ENCODE peak calls at places on chromosomes 7 and 10, in five cellular contexts. One of them, this sample, is unnamed.
A peak's percentile ranks its signal among the peaks of the same experiment; 100 is the strongest.

GRCh38 chr7:159148430-159149395 is 4.0 kb upstream of the VIPR2 start:
- DNase-seq in mesenchymal stem cell: no peak
- DNase-seq in H9: no peak
- DNase-seq in neuronal stem cell: no peak
- DNase-seq in H1: no peak
- DNase-seq in this sample: no peak

GRCh38 chr10:99689461-99689860 is 30.2 kb downstream of the ENTPD7 start:
- DNase-seq in mesenchymal stem cell: no peak
- DNase-seq in H9: no peak
- DNase-seq in neuronal stem cell: no peak
- DNase-seq in H1: no peak
- DNase-seq in this sample: no peak

GRCh38 chr7:91264924-91265681 is 870 bp downstream of the FZD1 start:
- DNase-seq in mesenchymal stem cell: peak; percentile 79
- DNase-seq in H9: peak; percentile 52
- DNase-seq in neuronal stem cell: no peak
- DNase-seq in H1: peak; percentile 78
- DNase-seq in this sample: peak; percentile 69

GRCh38 chr7:30460246-30460633 is 18.3 kb downstream of the NOD1 start:
- DNase-seq in mesenchymal stem cell: no peak
- DNase-seq in H9: no peak
- DNase-seq in neuronal stem cell: no peak
- DNase-seq in H1: no peak
- DNase-seq in this sample: no peak

GRCh38 chr7:24755541-24756416 is 1.5 kb downstream of the GSDME start:
- DNase-seq in mesenchymal stem cell: peak; percentile 68
- DNase-seq in H9: no peak
- DNase-seq in neuronal stem cell: no peak
- DNase-seq in H1: no peak
- DNase-seq in this sample: no peak

GRCh38 chr7:142539901-142540300 is 209.4 kb upstream of the PRSS1 start:
- DNase-seq in mesenchymal stem cell: no peak
- DNase-seq in H9: no peak
- DNase-seq in neuronal stem cell: no peak
- DNase-seq in H1: no peak
- DNase-seq in this sample: no peak

GRCh38 chr10:63788152-63788821 is 267.1 kb downstream of the REEP3 start:
- DNase-seq in mesenchymal stem cell: no peak
- DNase-seq in H9: no peak
- DNase-seq in neuronal stem cell: no peak
- DNase-seq in H1: no peak
- DNase-seq in this sample: no peak

GRCh38 chr7:1512781-1513656 is 8.8 kb upstream of the INTS1 start:
- DNase-seq in mesenchymal stem cell: peak; percentile 79
- DNase-seq in H9: no peak
- DNase-seq in neuronal stem cell: no peak
- DNase-seq in H1: no peak
- DNase-seq in this sample: peak; percentile 98

GRCh38 chr7:47786557-47787248 is 161.6 kb downstream of the PKD1L1 start:
- DNase-seq in mesenchymal stem cell: peak; percentile 99
- DNase-seq in H9: peak; percentile 75
- DNase-seq in neuronal stem cell: peak; percentile 35
- DNase-seq in H1: peak; percentile 49
- DNase-seq in this sample: peak; percentile 98

GRCh38 chr7:41060796-41061195 is 642.1 kb downstream of the INHBA start:
- DNase-seq in mesenchymal stem cell: no peak
- DNase-seq in H9: no peak
- DNase-seq in neuronal stem cell: no peak
- DNase-seq in H1: no peak
- DNase-seq in this sample: no peak

GRCh38 chr10:132237396-132237795 is 50.6 kb downstream of the DPYSL4 start:
- DNase-seq in mesenchymal stem cell: no peak
- DNase-seq in H9: no peak
- DNase-seq in neuronal stem cell: no peak
- DNase-seq in H1: no peak
- DNase-seq in this sample: no peak
- H2BK12ac ChIP-seq in mesenchymal stem cell: no peak overlapping the region
- H2BK12ac ChIP-seq in H9: no peak overlapping the region
- H2BK12ac ChIP-seq in neuronal stem cell: peak overlapping the region; percentile 16
- H2BK12ac ChIP-seq in H1: no peak overlapping the region
- H2BK12ac ChIP-seq in this sample: no peak overlapping the region

DNA sequence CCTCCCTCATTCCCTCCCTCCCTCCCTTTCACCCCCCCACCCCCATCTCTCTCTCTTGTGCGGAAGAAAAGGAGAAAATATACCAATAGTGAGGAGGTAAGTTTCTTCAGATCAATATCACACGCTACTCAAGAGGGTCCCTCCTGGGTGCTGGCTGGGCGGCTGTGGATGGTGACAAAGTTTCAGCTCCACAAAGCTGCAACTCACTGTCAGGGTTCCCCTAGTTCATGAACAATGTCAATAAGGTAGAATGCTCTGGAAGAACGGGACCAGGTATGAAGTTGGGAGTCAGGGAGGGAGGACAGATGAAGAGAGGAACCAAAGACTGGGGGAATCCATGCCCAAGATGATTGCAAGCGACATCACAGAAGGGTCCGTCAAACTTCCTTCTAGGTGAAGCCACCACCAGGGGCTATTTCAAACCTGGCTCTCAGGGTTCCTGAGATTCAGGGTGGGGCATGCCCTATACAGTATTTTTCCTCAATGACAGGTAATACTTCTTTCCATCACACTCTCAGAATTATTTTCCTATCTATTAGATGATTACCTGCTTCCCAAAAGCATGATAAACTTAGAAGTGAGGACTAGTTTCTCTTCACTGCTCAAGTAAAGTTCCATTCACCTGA is 1.4 kb upstream of the PDE1C start:
- DNase-seq in mesenchymal stem cell: no peak
- DNase-seq in H9: no peak
- DNase-seq in neuronal stem cell: no peak
- DNase-seq in H1: no peak
- DNase-seq in this sample: no peak
- H2AK5ac ChIP-seq in mesenchymal stem cell: peak overlapping the region; percentile 17
- H2AK5ac ChIP-seq in H9: no peak overlapping the region
- H2AK5ac ChIP-seq in neuronal stem cell: no peak overlapping the region
- H2AK5ac ChIP-seq in H1: no peak overlapping the region
- H2AK5ac ChIP-seq in this sample: no peak overlapping the region

DNA sequence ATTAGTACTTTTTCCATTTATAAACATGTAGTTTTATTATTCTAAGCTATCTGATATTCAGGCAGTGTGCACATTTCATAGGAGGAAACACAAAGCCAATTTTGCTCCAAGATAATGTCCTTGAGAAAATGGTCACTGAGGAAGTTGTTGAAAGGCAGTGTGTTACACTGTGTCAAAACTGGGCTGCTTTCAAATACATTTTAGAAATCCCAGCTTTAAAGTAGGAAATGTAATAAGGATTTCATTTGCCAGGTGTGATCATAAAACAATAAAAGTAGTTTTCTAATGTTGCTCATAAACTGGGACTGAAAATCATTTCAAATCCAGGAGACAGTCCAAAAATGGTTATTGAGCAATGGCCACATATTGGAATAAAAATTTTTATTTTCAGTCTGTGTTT is 80.1 kb downstream of the WDR37 start:
- DNase-seq in mesenchymal stem cell: no peak
- DNase-seq in H9: no peak
- DNase-seq in neuronal stem cell: no peak
- DNase-seq in H1: no peak
- DNase-seq in this sample: no peak
- H2BK12ac ChIP-seq in mesenchymal stem cell: no peak overlapping the region
- H2BK12ac ChIP-seq in H9: no peak overlapping the region
- H2BK12ac ChIP-seq in neuronal stem cell: no peak overlapping the region
- H2BK12ac ChIP-seq in H1: no peak overlapping the region
- H2BK12ac ChIP-seq in this sample: no peak overlapping the region

GRCh38 chr10:94614558-94614957 is 69.0 kb downstream of the HELLS start:
- DNase-seq in mesenchymal stem cell: no peak
- DNase-seq in H9: no peak
- DNase-seq in neuronal stem cell: no peak
- DNase-seq in H1: no peak
- DNase-seq in this sample: no peak

GRCh38 chr10:94622666-94623205 is 60.8 kb upstream of the CYP2C18 start:
- DNase-seq in mesenchymal stem cell: no peak
- DNase-seq in H9: no peak
- DNase-seq in neuronal stem cell: no peak
- DNase-seq in H1: no peak
- DNase-seq in this sample: no peak

GRCh38 chr10:94617389-94617944 is 66.1 kb upstream of the CYP2C18 start:
- DNase-seq in mesenchymal stem cell: no peak
- DNase-seq in H9: no peak
- DNase-seq in neuronal stem cell: no peak
- DNase-seq in H1: no peak
- DNase-seq in this sample: peak; percentile 49
- H2AK5ac ChIP-seq in mesenchymal stem cell: no peak overlapping the region
- H2AK5ac ChIP-seq in H9: no peak overlapping the region
- H2AK5ac ChIP-seq in neuronal stem cell: no peak overlapping the region
- H2AK5ac ChIP-seq in H1: no peak overlapping the region
- H2AK5ac ChIP-seq in this sample: no peak overlapping the region

GRCh38 chr7:38903057-38903456 is 5.9 kb downstream of the VPS41 start:
- DNase-seq in mesenchymal stem cell: no peak
- DNase-seq in H9: no peak
- DNase-seq in neuronal stem cell: no peak
- DNase-seq in H1: no peak
- DNase-seq in this sample: peak; percentile 39
- H2BK12ac ChIP-seq in mesenchymal stem cell: no peak overlapping the region
- H2BK12ac ChIP-seq in H9: no peak overlapping the region
- H2BK12ac ChIP-seq in neuronal stem cell: no peak overlapping the region
- H2BK12ac ChIP-seq in H1: no peak overlapping the region
- H2BK12ac ChIP-seq in this sample: no peak overlapping the region